ENCODE peak calls at places on chromosomes 16 and 17, in nine cellular contexts. Y, F, X, N, S, B, R, C and Q are unnamed samples.

GRCh38 chr17:16987830-16988601 is 16.1 kb upstream of the TNFRSF13B start:
- DNase-seq in Y (peak; percentile 61), F (no peak), X (no peak), N (peak; percentile 66), S (no peak), B (peak; percentile 76), R (no peak), C (peak; percentile 39), Q (no peak)

GRCh38 chr17:2701161-2701995 is 10.2 kb downstream of the CLUH start:
- DNase-seq in Y (peak; percentile 20), F (no peak), X (peak; percentile 8), N (no peak), S (peak; percentile 10), B (peak; percentile 66), R (peak; percentile 92), C (peak; percentile 10), Q (no peak)

GRCh38 chr16:85475233-85475632 is 137.9 kb upstream of the GSE1 start:
- DNase-seq in Y (no peak), F (no peak), X (no peak), N (no peak), S (no peak), B (no peak), R (no peak), C (peak; percentile 58), Q (no peak)

GRCh38 chr16:51767564-51767963 is 616.5 kb upstream of the SALL1 start:
- DNase-seq in Y (no peak), F (no peak), X (no peak), N (no peak), S (no peak), B (no peak), R (no peak), C (peak; percentile 42), Q (no peak)

GRCh38 chr16:79752421-79752820 is 151.9 kb upstream of the MAF start:
- DNase-seq in Y (no peak), F (no peak), X (no peak), N (no peak), S (no peak), B (no peak), R (no peak), C (no peak), Q (no peak)

GRCh38 chr17:79658811-79659207 is 48.0 kb upstream of the RBFOX3 start:
- DNase-seq in Y (no peak), F (peak; percentile 39), X (peak; percentile 12), N (no peak), S (peak; percentile 63), B (no peak), R (no peak), C (no peak), Q (peak; percentile 14)

GRCh38 chr16:30096862-30097563 is 1.0 kb upstream of the YPEL3 start:
- DNase-seq in Y (no peak), F (no peak), X (no peak), N (no peak), S (peak; percentile 40), B (no peak), R (no peak), C (no peak), Q (no peak)

GRCh38 chr16:75402821-75403475 is 30.4 kb downstream of the CFDP1 start:
- DNase-seq in Y (no peak), F (no peak), X (no peak), N (no peak), S (no peak), B (no peak), R (no peak), C (no peak), Q (no peak)

GRCh38 chr17:81040791-81041337 is 5.9 kb downstream of the BAIAP2 start:
- DNase-seq in Y (no peak), F (no peak), X (no peak), N (no peak), S (peak; percentile 72), B (no peak), R (no peak), C (no peak), Q (no peak)
- TF ChIP-seq CTCF in Y (peak; percentile 7), F (peak; percentile 53), X (no peak), N (no peak), S (peak; percentile 68), B (peak; percentile 52), R (peak; percentile 74), C (no peak), Q (peak; percentile 42)

DNA sequence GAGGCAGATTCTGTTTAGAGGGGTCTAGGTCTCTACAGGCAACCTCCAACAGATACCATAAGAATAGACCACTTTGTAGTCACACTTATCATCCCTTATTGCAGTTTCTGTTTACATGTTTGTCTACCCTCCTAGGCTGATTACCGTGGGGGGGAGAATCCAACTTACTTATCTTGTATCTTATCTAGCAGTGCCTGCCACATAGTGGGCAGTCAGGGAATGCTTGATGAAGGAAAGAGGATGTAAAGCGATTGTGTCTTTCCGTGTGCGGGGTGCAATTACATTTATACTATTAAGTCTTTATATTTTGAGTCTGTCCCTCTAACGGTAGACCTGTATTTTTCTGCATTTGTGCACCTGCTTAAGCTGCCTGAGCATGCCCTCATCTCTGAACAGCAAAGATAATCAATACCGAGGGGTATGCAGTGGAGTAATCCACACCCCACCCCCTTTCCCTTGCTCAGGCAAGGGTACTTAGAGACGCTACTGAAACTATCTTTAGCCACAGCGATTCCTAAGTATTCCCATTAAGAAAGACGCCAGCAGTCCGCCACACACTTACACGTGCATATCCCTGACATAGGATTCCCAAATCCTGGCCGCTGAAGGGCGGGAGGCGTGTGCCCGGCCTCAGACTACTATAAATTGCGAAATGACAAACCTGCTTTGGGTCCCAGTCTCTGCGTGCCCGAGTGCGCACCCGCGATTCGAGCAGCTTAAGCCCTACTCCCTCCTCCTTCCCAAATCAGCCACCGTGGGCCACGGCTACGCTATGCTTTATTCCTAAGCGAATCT is 635 bp upstream of the AATF start:
- DNase-seq in Y (no peak), F (no peak), X (no peak), N (peak; percentile 36), S (no peak), B (no peak), R (no peak), C (no peak), Q (no peak)
- TF ChIP-seq CTCF in Y (no peak), F (no peak), X (no peak), N (no peak), S (no peak), B (no peak), R (peak; percentile 16), C (no peak), Q (no peak)

GRCh38 chr17:44908761-44909326 is 6.5 kb downstream of the GFAP start:
- DNase-seq in Y (no peak), F (no peak), X (no peak), N (no peak), S (no peak), B (no peak), R (peak; percentile 35), C (no peak), Q (no peak)

GRCh38 chr17:44912763-44913544 is 2.3 kb downstream of the GFAP start:
- DNase-seq in Y (no peak), F (no peak), X (no peak), N (no peak), S (no peak), B (no peak), R (peak; percentile 81), C (no peak), Q (no peak)

GRCh38 chr17:44909681-44910144 is 5.6 kb downstream of the GFAP start:
- DNase-seq in Y (no peak), F (no peak), X (no peak), N (no peak), S (no peak), B (no peak), R (peak; percentile 49), C (no peak), Q (no peak)

GRCh38 chr17:44911133-44912001 is 3.9 kb downstream of the GFAP start:
- DNase-seq in Y (peak; percentile 69), F (peak; percentile 65), X (peak; percentile 64), N (no peak), S (peak; percentile 83), B (no peak), R (peak; percentile 94), C (peak; percentile 49), Q (peak; percentile 58)

DNA sequence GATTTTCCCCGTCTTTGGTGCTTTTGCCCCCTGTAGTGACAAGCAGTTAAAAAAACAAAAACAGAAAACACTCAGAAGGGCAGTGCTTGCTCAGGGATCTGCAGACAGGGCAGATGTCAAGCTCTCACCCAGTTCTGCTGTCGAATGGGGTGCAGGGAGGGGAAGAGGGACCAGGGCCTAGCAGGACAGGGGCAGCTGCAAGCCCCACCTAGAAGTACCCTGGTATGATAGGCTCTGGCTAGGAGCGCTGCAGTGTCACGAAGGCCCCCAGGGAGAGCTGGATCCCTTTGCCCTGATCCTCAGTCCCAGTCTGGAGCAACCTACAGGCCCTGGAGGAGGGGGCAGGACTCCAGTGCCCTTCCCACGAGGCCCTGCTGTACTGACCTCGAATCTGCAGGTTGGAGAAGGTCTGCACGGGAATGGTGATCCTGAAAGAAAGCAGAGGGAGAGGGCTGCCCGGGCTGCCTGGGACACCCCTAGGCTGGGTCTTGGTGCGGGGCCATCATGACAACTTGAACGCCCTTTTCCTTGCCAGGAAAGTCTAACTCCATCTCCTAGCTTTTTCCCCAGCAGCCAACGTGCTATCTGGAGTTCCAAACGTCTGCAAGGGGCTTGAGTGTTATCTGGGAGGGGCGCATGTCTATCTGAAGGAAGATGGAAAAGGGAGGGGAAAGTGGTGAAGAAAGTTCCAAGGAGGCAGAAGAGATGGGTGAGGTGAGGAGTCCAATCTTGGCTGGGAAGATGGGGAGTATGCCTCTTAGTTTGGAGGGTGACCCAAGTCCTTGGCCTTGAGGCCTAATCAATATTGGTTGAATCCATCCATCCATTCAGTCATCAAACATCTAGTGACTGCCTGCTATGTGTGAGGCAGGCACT is 4.8 kb downstream of the GFAP start:
- DNase-seq in Y (no peak), F (no peak), X (no peak), N (no peak), S (no peak), B (no peak), R (peak; percentile 53), C (no peak), Q (no peak)
- TF ChIP-seq CTCF in Y (no peak), F (no peak), X (no peak), N (no peak), S (no peak), B (no peak), R (no peak), C (no peak), Q (no peak)

GRCh38 chr17:82449136-82449882 is 1.2 kb downstream of the CYBC1 start:
- DNase-seq in Y (peak; percentile 39), F (no peak), X (no peak), N (no peak), S (peak; percentile 42), B (peak; percentile 78), R (no peak), C (no peak), Q (no peak)

GRCh38 chr17:82446649-82447048 is 3.9 kb downstream of the CYBC1 start:
- DNase-seq in Y (no peak), F (no peak), X (no peak), N (no peak), S (no peak), B (no peak), R (no peak), C (no peak), Q (no peak)

GRCh38 chr17:82449883-82450356 is 632 bp downstream of the CYBC1 start:
- DNase-seq in Y (no peak), F (no peak), X (no peak), N (no peak), S (no peak), B (peak; percentile 68), R (no peak), C (no peak), Q (no peak)

GRCh38 chr17:82452162-82452561 is 1.6 kb upstream of the CYBC1 start:
- DNase-seq in Y (no peak), F (no peak), X (no peak), N (no peak), S (no peak), B (no peak), R (no peak), C (no peak), Q (no peak)

DNA sequence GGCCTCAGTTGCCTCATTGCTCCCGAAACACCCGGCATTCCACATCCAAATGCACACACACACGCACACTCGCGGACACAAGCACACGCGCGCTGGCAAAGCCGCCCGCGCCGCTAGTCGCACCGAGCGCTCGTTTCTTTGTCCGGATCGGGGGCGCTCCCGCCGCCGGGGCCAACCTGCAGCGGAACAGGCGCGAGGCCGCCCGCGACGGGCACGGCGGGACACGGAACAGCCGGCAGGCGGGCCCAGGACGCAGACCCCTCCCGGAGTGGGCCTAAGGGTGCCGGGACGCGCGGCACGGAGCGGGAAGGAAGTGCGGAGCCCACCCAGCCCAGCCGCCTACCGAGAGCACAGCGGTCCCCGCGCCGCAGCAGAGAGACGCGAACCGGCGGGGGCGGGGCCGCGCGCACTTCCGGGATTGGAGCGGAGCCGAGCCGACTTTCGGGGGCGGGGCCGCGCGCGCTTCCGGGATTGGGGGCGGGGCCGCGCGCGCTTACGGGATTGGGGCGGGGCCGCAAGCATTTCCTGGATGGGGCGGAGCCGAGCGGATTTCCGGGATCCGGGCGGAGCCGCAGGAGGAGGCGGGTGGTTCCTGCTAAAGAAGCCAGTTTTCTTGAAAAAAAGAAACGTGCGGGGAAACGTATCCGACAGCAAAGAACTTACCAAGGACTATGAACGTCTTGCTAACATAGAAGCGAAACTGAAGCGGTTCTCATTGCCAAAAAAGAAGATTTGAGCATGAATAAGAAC is at the start of gene CYBC1:
- DNase-seq in Y (peak; percentile 95), F (peak; percentile 90), X (peak; percentile 91), N (peak; percentile 91), S (peak; percentile 90), B (peak; percentile 94), R (no peak), C (peak; percentile 93), Q (peak; percentile 88)
- TF ChIP-seq CTCF in Y (no peak), F (no peak), X (no peak), N (no peak), S (no peak), B (no peak), R (peak; percentile 35), C (no peak), Q (peak; percentile 9)